ENCODE peak calls at places on chromosomes 11 and 22, in seven cellular contexts. J is A549, W is ovary, N is stomach, U is HCT116, K is K562, L is spleen. Q is an unnamed sample.
A peak's percentile ranks its signal among the peaks of the same experiment; 100 is the strongest.

GRCh38 chr11:69817265-69818236 is 1.7 kb downstream of the FGF3 start:
- DNase-seq in U (no peak), L (no peak), N (no peak), W (no peak), J (peak; percentile 36), K (no peak), Q (no peak)

GRCh38 chr11:23406131-23406819 is 546.0 kb upstream of the CCDC179 start:
- DNase-seq in J (no peak), K (peak; percentile 1), N (no peak), L (peak; percentile 51), U (no peak), W (no peak), Q (no peak)

GRCh38 chr22:42416671-42417230 is 15.5 kb downstream of the NFAM1 start:
- DNase-seq in U (no peak), J (no peak), N (no peak), L (no peak), W (no peak), K (no peak), Q (no peak)

GRCh38 chr22:35140879-35141745 is 75.2 kb downstream of the ISX start:
- DNase-seq in J (no peak), K (peak; percentile 57), U (no peak), N (no peak), W (no peak), L (peak; percentile 50), Q (peak; percentile 23)

GRCh38 chr11:75244052-75244814 is 3.7 kb downstream of the TPBGL start:
- DNase-seq in U (no peak), L (peak; percentile 51), J (no peak), K (no peak), N (peak; percentile 22), W (no peak), Q (no peak)

GRCh38 chr11:73969991-73970800 is 12.4 kb downstream of the UCP2 start:
- DNase-seq in J (no peak), L (peak; percentile 83), W (no peak), N (no peak), K (peak; percentile 44), U (no peak), Q (no peak)

GRCh38 chr11:59263225-59263894 is 50.6 kb upstream of the MPEG1 start:
- DNase-seq in L (peak; percentile 90), K (no peak), W (no peak), U (peak; percentile 7), N (peak; percentile 63), J (no peak), Q (no peak)

GRCh38 chr11:86062719-86063118 is 6.2 kb downstream of the PICALM start:
- DNase-seq in W (no peak), J (no peak), K (no peak), U (no peak), L (no peak), N (no peak), Q (no peak)

GRCh38 chr11:121801796-121802195 is 314.2 kb downstream of the BLID start:
- DNase-seq in W (no peak), L (no peak), U (no peak), J (no peak), N (no peak), K (no peak), Q (no peak)

GRCh38 chr11:80782135-80782885 is 1341.5 kb upstream of the TENM4 start:
- DNase-seq in U (no peak), J (no peak), L (no peak), N (no peak), W (no peak), K (no peak), Q (no peak)

GRCh38 chr11:57458410-57459111 is 1.8 kb upstream of the RTN4RL2 start:
- DNase-seq in J (no peak), W (peak; percentile 36), K (peak; percentile 58), L (peak; percentile 82), N (peak; percentile 62), U (no peak), Q (no peak)

GRCh38 chr11:69335010-69335409 is 41.1 kb downstream of the MYEOV start:
- DNase-seq in N (peak; percentile 20), J (no peak), W (no peak), U (no peak), K (no peak), L (no peak), Q (no peak)

GRCh38 chr11:106082096-106082495 is 4.6 kb downstream of the AASDHPPT start:
- DNase-seq in L (no peak), K (no peak), U (no peak), W (no peak), J (no peak), N (no peak), Q (no peak)

GRCh38 chr11:106077609-106078517 is at the start of gene AASDHPPT:
- DNase-seq in U (peak; percentile 12), N (peak; percentile 34), W (no peak), J (peak; percentile 1), K (peak; percentile 54), L (no peak), Q (no peak)

GRCh38 chr11:106072804-106073203 is 4.3 kb downstream of the KBTBD3 start:
- DNase-seq in L (no peak), W (no peak), N (no peak), U (no peak), K (no peak), J (no peak), Q (no peak)

GRCh38 chr11:106076421-106076922 is 675 bp downstream of the KBTBD3 start:
- DNase-seq in J (no peak), K (peak; percentile 27), U (no peak), L (no peak), W (no peak), N (no peak), Q (no peak)

DNA sequence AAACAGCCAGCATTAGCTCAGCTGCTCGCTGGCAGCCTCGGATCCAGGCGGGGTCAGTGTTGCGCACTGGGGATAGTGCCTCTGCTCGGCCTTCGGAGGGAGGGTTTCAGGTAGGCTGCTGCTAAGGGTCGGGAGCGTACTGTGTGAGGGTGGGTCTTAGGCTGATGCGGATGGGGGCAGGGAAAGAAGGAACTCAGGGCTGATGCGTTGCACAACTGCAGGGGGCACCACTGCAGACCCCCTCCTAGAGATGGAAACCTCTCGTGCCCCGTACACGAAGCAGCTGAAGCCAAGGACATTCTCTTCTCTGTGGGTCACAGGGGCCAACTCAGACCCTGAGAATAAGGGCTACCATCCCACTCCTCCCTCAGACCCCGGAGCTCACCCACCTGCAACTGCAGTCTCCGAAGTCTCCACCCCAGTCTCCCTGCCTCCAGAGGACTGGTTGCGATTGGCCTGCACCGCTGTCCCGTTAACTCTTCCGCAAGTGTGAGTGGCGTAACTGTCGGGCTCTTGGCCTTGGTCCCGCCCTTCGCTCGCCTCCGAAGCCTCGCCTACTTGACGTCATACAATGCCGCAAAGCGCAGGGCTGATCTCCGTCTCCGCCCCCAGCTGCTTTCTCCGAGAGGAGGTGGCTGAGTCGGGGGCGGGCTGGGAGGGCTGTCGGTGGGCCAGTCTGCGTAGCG is at the start of gene KBTBD3:
- DNase-seq in U (peak; percentile 98), W (peak; percentile 98), K (peak; percentile 99), J (peak; percentile 71), N (peak; percentile 99), L (peak; percentile 100), Q (peak; percentile 60)
- TF ChIP-seq POLR2A in U (peak; percentile 21), W (peak; percentile 90), K (no peak), J (peak; percentile 38), N (peak; percentile 94), L (peak; percentile 92), Q (peak; percentile 18)

GRCh38 chr22:43996981-43997265 is 27.2 kb upstream of the PARVB start:
- DNase-seq in W (no peak), J (no peak), L (no peak), K (no peak), U (no peak), N (no peak), Q (no peak)

GRCh38 chr22:43999378-43999777 is 24.7 kb upstream of the PARVB start:
- DNase-seq in L (no peak), K (no peak), N (no peak), J (no peak), U (no peak), W (no peak), Q (no peak)

GRCh38 chr22:44000123-44000522 is 24.0 kb upstream of the PARVB start:
- DNase-seq in L (no peak), U (no peak), K (no peak), N (no peak), J (no peak), W (no peak), Q (no peak)

GRCh38 chr22:43996170-43996980 is 27.7 kb upstream of the PARVB start:
- DNase-seq in N (peak; percentile 59), U (no peak), L (peak; percentile 94), J (no peak), K (no peak), W (no peak), Q (no peak)

GRCh38 chr22:43998865-43999264 is 25.2 kb upstream of the PARVB start:
- DNase-seq in N (no peak), K (no peak), J (no peak), W (no peak), L (no peak), U (no peak), Q (no peak)
- TF ChIP-seq POLR2A in N (no peak), K (no peak), J (no peak), W (no peak), L (no peak), U (no peak), Q (no peak)

DNA sequence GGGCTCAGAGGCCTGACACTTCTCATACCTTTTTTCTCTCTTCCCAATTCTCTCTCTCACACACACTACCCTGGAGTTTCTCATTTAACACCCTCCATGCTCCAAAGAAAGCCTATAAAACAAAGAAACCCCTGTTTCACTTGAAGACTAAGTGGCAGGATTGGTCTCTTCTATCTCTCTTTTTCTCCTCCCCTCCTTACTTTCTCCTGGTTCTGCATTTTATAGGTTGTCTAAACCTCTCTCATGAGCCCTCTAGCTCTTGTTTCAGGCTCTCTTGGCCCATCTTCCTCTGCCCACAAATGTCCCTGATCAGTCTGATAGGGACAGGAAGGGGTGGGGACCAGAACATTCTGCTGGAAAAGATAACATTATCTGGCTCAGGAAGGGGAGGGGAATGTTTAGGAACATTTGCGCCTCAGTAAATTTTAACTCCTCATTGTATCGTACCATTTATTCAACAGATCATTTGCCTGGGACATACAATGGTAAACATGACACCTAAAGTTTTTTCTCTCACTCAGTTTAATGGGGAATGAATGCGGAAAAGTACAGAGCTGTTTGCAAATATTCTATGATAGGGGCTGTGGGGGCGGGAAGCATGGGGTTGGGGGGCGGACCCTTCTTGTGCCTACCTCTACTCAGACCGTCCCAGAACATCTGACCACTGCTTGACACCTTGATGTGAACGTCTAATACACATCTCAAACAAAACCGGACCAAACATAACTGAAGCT is 10.8 kb downstream of the CRYBA4 start:
- DNase-seq in L (no peak), U (no peak), W (no peak), J (no peak), N (no peak), K (peak; percentile 90), Q (no peak)
- TF ChIP-seq POLR2A in L (no peak), U (no peak), W (no peak), J (no peak), N (no peak), K (peak; percentile 69), Q (no peak)

GRCh38 chr11:61985863-61986262 is 18.4 kb upstream of the FTH1 start:
- DNase-seq in L (no peak), J (no peak), N (peak; percentile 65), K (no peak), W (no peak), U (no peak), Q (no peak)
- TF ChIP-seq POLR2A in L (no peak), J (no peak), N (no peak), K (no peak), W (no peak), U (no peak), Q (no peak)

Q was measured in H54.